ENCODE peak calls at places on chromosomes 13 and 19, in five cellular contexts. C, E, R, L and Y are unnamed samples.

GRCh38 chr19:3801412-3802096 is 15.4 kb upstream of the MATK start:
- DNase-seq in L (peak), C (no peak), E (no peak), R (no peak), Y (no peak)

GRCh38 chr19:11465605-11466004 is 15.2 kb downstream of the ELAVL3 start:
- DNase-seq in L (no peak), R (no peak), C (no peak), E (no peak), Y (no peak)

GRCh38 chr19:19606021-19606420 is 12.5 kb downstream of the PBX4 start:
- DNase-seq in R (peak), L (no peak), C (no peak), E (peak), Y (no peak)

GRCh38 chr19:55528030-55528801 is 8.7 kb downstream of the SBK2 start:
- DNase-seq in C (no peak), E (peak), L (peak), R (no peak), Y (no peak)

GRCh38 chr13:99463998-99464397 is 37.3 kb upstream of the TM9SF2 start:
- DNase-seq in C (no peak), R (no peak), L (no peak), E (no peak), Y (no peak)

GRCh38 chr13:68927387-68928026 is 1180.1 kb upstream of the ATXN8OS start:
- DNase-seq in L (peak), C (no peak), R (no peak), E (no peak), Y (no peak)

GRCh38 chr19:5130371-5131030 is 161.6 kb downstream of the KDM4B start:
- DNase-seq in C (no peak), L (peak), R (no peak), E (no peak), Y (no peak)

GRCh38 chr19:3701200-3701599 is 932 bp upstream of the PIP5K1C start:
- DNase-seq in L (no peak), R (no peak), E (no peak), C (no peak), Y (no peak)

GRCh38 chr19:49110567-49110966 is 3.6 kb upstream of the LIN7B start:
- DNase-seq in E (peak), R (no peak), C (no peak), L (no peak), Y (no peak)

GRCh38 chr19:44747739-44748425 is 626 bp upstream of the BCL3 start:
- DNase-seq in R (no peak), L (peak), E (peak), C (peak), Y (no peak)

GRCh38 chr19:40312533-40312932 is 27.4 kb upstream of the AKT2 start:
- DNase-seq in R (peak), C (no peak), L (no peak), E (no peak), Y (no peak)

GRCh38 chr19:46624958-46625661 is at the start of gene PTGIR:
- DNase-seq in L (peak), E (peak), R (no peak), C (peak), Y (peak)

GRCh38 chr19:7533281-7533819 is 2.2 kb upstream of the PNPLA6 start:
- DNase-seq in C (no peak), L (peak), R (no peak), E (peak), Y (peak)

GRCh38 chr19:17846146-17846545 is 1.6 kb downstream of the JAK3 start:
- DNase-seq in C (no peak), R (no peak), L (no peak), E (no peak), Y (no peak)